ENCODE peak calls at places on chromosome 21, in ten cellular contexts. R, D, P, G, N, V, Z, O, F and T are unnamed samples.

GRCh38 chr21:25927195-25927880 is 192.6 kb downstream of the GABPA start:
- DNase-seq in R (no peak), D (no peak), F (no peak), Z (no peak), V (no peak), N (no peak), O (no peak), P (no peak), G (no peak), T (no peak)

GRCh38 chr21:45269861-45270260 is 17.8 kb downstream of the POFUT2 start:
- DNase-seq in D (peak; percentile 35), N (no peak), G (no peak), V (no peak), R (no peak), O (no peak), P (peak; percentile 0), F (peak; percentile 50), Z (no peak), T (no peak)

GRCh38 chr21:14869984-14870840 is 194.6 kb downstream of the NRIP1 start:
- DNase-seq in N (no peak), R (no peak), D (no peak), G (no peak), O (no peak), F (no peak), P (no peak), V (no peak), Z (no peak), T (no peak)

GRCh38 chr21:43907751-43908150 is 42.7 kb downstream of the AGPAT3 start:
- DNase-seq in D (no peak), O (no peak), G (no peak), Z (no peak), R (no peak), N (no peak), P (no peak), V (no peak), F (no peak), T (no peak)

GRCh38 chr21:25929859-25930520 is 195.2 kb downstream of the GABPA start:
- DNase-seq in F (peak; percentile 78), V (no peak), D (no peak), O (no peak), P (peak; percentile 47), N (no peak), Z (no peak), R (no peak), G (peak; percentile 75), T (peak; percentile 75)

GRCh38 chr21:45594721-45595489 is 48.6 kb upstream of the PCBP3 start:
- DNase-seq in V (no peak), R (no peak), Z (no peak), F (no peak), O (no peak), N (no peak), D (no peak), P (no peak), G (no peak), T (no peak)

GRCh38 chr21:35324372-35325220 is 275.5 kb upstream of the RUNX1 start:
- DNase-seq in F (no peak), O (no peak), P (no peak), V (no peak), Z (peak; percentile 30), G (peak; percentile 82), D (peak; percentile 90), N (no peak), R (no peak), T (peak; percentile 80)

GRCh38 chr21:45443595-45444181 is 38.7 kb downstream of the COL18A1 start:
- DNase-seq in R (no peak), N (no peak), G (no peak), Z (no peak), D (no peak), V (peak; percentile 14), F (no peak), P (no peak), O (no peak), T (no peak)

DNA sequence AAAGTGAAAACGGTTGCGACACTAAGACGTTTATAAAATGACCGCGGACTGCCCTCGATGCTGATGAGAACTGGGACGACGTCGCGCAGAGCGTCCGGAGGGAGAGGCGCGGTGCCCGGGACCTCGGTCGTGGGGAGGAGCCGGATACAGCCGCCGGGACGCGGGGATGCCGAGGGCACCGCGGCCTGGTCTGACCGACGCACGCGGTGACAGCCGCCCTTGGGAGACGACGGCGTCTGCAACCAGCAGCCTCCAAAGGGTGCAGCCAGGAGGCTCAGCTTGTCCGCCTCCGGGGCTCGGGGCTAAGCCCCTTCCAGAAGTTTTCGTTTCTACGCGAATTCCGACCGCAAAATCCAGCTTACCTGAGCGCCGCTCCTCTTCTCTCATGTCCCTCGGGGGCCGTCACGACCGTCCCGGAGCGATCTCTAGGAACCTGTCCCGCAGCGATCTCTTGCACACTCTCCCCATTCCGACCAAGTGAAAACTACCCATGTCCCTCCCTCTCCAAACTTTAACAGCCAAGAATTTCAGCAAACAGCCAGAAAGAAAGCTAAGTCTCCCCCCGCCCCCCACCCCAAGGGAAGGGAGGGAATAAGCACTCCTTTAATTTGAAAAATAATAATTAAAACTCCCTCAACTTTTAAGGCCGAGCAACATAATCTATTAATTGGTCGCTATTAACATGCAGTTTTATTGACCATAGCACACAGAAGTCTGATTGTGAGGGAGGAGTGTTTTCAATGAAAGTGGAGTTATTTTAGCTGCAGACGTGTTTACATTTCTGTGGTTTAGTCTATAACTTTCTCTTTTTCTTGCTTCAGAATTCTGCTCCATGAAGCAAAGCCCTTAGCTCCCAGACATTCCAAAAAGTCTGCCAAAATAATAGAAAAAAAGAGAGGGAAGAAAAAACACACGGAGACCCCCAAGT is 144.2 kb upstream of the ETS2 start:
- DNase-seq in N (no peak), G (peak; percentile 70), R (no peak), P (no peak), F (peak; percentile 81), Z (no peak), D (no peak), O (no peak), V (no peak), T (peak; percentile 76)
- H3K4me3 ChIP-seq in N (no peak overlapping the region), G (peak overlapping the region; percentile 38), R (no peak overlapping the region), P (peak overlapping the region; percentile 60), F (peak overlapping the region; percentile 82), Z (peak overlapping the region; percentile 25), D (peak overlapping the region; percentile 36), O (no peak overlapping the region), V (peak overlapping the region; percentile 18), T (peak overlapping the region; percentile 31)

DNA sequence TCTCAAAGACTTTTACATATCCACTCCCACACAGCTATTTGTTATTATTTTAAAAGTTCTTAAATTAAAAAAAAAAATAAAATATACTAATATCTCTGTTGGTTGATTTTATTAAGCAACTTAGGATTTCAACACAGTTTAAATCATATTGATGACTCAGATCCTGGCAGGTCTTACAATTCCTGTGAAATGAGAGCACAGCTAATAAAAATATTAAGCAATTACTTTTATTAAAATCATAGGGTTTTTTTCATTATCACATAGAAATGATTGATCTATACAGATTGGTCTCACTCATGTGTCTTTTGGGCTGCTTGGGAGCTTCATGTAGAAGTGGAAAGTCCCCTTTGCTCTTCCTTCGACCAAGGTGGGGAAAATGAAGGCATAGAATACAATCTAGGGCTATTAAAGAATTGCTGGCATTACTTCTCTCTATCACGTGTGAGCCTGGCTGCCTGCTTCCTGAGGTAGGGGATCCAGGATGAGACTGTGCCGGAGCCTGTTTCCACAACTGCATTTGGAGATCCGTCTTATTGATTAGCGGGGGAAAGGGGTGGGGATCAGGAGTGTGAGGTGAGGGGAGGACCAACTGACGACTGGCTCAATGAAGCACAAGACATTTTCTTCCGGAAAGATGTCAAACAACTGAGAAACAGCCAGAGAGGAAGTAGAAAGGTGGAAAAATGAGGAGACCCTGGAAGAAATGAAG is 858.0 kb downstream of the USP25 start:
- DNase-seq in N (no peak), F (no peak), Z (no peak), O (no peak), R (no peak), D (no peak), P (no peak), G (peak; percentile 64), V (peak; percentile 17), T (peak; percentile 88)
- H3K4me3 ChIP-seq in N (no peak overlapping the region), F (peak overlapping the region; percentile 68), Z (peak overlapping the region; percentile 42), O (no peak overlapping the region), R (no peak overlapping the region), D (no peak overlapping the region), P (peak overlapping the region; percentile 72), G (peak overlapping the region; percentile 63), V (peak overlapping the region; percentile 28), T (peak overlapping the region; percentile 51)

GRCh38 chr21:42061866-42062542 is 9.1 kb upstream of the UMODL1 start:
- DNase-seq in R (no peak), G (no peak), N (no peak), Z (no peak), P (no peak), V (no peak), O (peak; percentile 98), D (no peak), F (no peak), T (no peak)

GRCh38 chr21:42062543-42063022 is 8.5 kb upstream of the UMODL1 start:
- DNase-seq in G (no peak), V (no peak), O (peak; percentile 99), P (no peak), F (no peak), Z (no peak), N (no peak), R (peak; percentile 98), D (no peak), T (peak; percentile 9)

GRCh38 chr21:42061195-42061865 is 9.8 kb upstream of the UMODL1 start:
- DNase-seq in P (no peak), F (no peak), D (no peak), O (peak; percentile 96), N (peak; percentile 50), G (no peak), R (no peak), Z (no peak), V (no peak), T (peak; percentile 9)

GRCh38 chr21:42063578-42064521 is 7.3 kb upstream of the UMODL1 start:
- DNase-seq in Z (no peak), P (no peak), V (peak; percentile 74), G (no peak), F (no peak), O (peak; percentile 98), D (no peak), N (peak; percentile 44), R (peak; percentile 72), T (no peak)

DNA sequence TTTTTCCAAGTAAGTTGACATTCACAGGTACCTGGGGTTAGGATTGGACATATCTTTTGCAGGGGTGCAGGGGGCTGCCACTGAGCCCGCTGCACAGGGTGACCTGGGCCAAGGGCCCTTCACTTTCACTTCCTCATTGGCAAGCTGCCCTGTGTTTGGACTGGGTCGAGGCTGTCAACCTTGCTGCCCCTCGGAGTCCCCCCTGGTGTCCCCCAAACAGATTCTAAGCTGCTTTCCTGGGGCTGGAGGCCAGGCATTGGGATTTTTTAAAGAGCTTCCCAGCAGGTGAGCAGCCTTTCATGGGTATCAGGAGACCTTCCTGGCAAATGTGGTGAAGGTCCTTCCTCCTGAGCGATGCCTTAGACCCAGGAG is 7.9 kb upstream of the UMODL1 start:
- DNase-seq in O (peak; percentile 78), D (no peak), R (peak; percentile 40), V (no peak), G (no peak), N (peak; percentile 72), P (no peak), F (no peak), Z (no peak), T (no peak)
- H3K4me3 ChIP-seq in O (peak overlapping the region; percentile 66), D (no peak overlapping the region), R (peak overlapping the region; percentile 56), V (no peak overlapping the region), G (no peak overlapping the region), N (no peak overlapping the region), P (peak overlapping the region; percentile 28), F (no peak overlapping the region), Z (no peak overlapping the region), T (no peak overlapping the region)

GRCh38 chr21:37202221-37202805 is 64.8 kb downstream of the VPS26C start:
- DNase-seq in O (no peak), V (no peak), P (no peak), N (no peak), F (no peak), R (no peak), D (no peak), G (no peak), Z (no peak), T (no peak)

GRCh38 chr21:37195649-37196048 is 71.5 kb downstream of the VPS26C start:
- DNase-seq in O (no peak), R (no peak), P (no peak), V (no peak), G (no peak), D (no peak), F (no peak), N (no peak), Z (no peak), T (no peak)

GRCh38 chr21:37196847-37197246 is 70.3 kb downstream of the VPS26C start:
- DNase-seq in D (no peak), V (no peak), O (no peak), N (no peak), G (no peak), P (no peak), Z (no peak), R (no peak), F (no peak), T (no peak)

GRCh38 chr21:37200641-37201480 is 66.3 kb downstream of the VPS26C start:
- DNase-seq in D (no peak), G (no peak), O (no peak), R (no peak), Z (no peak), F (no peak), N (no peak), V (no peak), P (no peak), T (no peak)

GRCh38 chr21:37198989-37199924 is 67.9 kb downstream of the VPS26C start:
- DNase-seq in G (peak; percentile 68), N (no peak), F (no peak), O (no peak), Z (no peak), V (no peak), P (no peak), D (peak; percentile 87), R (no peak), T (peak; percentile 60)
- H3K4me3 ChIP-seq in G (no peak overlapping the region), N (no peak overlapping the region), F (no peak overlapping the region), O (no peak overlapping the region), Z (no peak overlapping the region), V (no peak overlapping the region), P (no peak overlapping the region), D (no peak overlapping the region), R (no peak overlapping the region), T (no peak overlapping the region)